ENCODE peak calls at places on chromosomes 11 and 22, in six cellular contexts. One of them, this sample, is unnamed.

GRCh38 chr11:17927041-17927440 is 85.8 kb downstream of the SERGEF start:
- DNase-seq in MM.1S: no peak
- DNase-seq in colonic mucosa: no peak
- DNase-seq in ovary: no peak
- DNase-seq in D721Med: no peak
- DNase-seq in neural crest cell: no peak
- DNase-seq in this sample: no peak

GRCh38 chr11:134414772-134415765 is 3.0 kb upstream of the B3GAT1 start:
- DNase-seq in MM.1S: no peak
- DNase-seq in colonic mucosa: no peak
- DNase-seq in ovary: no peak
- DNase-seq in D721Med: no peak
- DNase-seq in neural crest cell: no peak
- DNase-seq in this sample: no peak

GRCh38 chr11:68402355-68403031 is 58.1 kb upstream of the PPP6R3 start:
- DNase-seq in MM.1S: no peak
- DNase-seq in colonic mucosa: no peak
- DNase-seq in ovary: peak
- DNase-seq in D721Med: no peak
- DNase-seq in neural crest cell: no peak
- DNase-seq in this sample: no peak

GRCh38 chr22:38110863-38111852 is 674 bp upstream of the BAIAP2L2 start:
- DNase-seq in MM.1S: no peak
- DNase-seq in colonic mucosa: peak
- DNase-seq in ovary: no peak
- DNase-seq in D721Med: no peak
- DNase-seq in neural crest cell: no peak
- DNase-seq in this sample: no peak

GRCh38 chr11:34439521-34440258 is 956 bp downstream of the CAT start:
- DNase-seq in MM.1S: no peak
- DNase-seq in colonic mucosa: peak
- DNase-seq in ovary: no peak
- DNase-seq in D721Med: no peak
- DNase-seq in neural crest cell: no peak
- DNase-seq in this sample: no peak

GRCh38 chr11:66172146-66172545 is 96.3 kb upstream of the RAB1B start:
- DNase-seq in MM.1S: no peak
- DNase-seq in colonic mucosa: no peak
- DNase-seq in ovary: no peak
- DNase-seq in D721Med: no peak
- DNase-seq in neural crest cell: no peak
- DNase-seq in this sample: no peak

GRCh38 chr22:49969751-49970527 is 9.4 kb downstream of the PIM3 start:
- DNase-seq in MM.1S: peak
- DNase-seq in colonic mucosa: peak
- DNase-seq in ovary: peak
- DNase-seq in D721Med: no peak
- DNase-seq in neural crest cell: peak
- DNase-seq in this sample: no peak

GRCh38 chr11:19368726-19369364 is 128.1 kb upstream of the E2F8 start:
- DNase-seq in MM.1S: no peak
- DNase-seq in colonic mucosa: no peak
- DNase-seq in ovary: no peak
- DNase-seq in D721Med: no peak
- DNase-seq in neural crest cell: no peak
- DNase-seq in this sample: no peak

GRCh38 chr11:129749141-129749540 is 66.5 kb upstream of the TMEM45B start:
- DNase-seq in MM.1S: no peak
- DNase-seq in colonic mucosa: no peak
- DNase-seq in ovary: no peak
- DNase-seq in D721Med: no peak
- DNase-seq in neural crest cell: no peak
- DNase-seq in this sample: no peak

GRCh38 chr11:61698173-61698965 is 18.2 kb downstream of the DAGLA start:
- DNase-seq in MM.1S: no peak
- DNase-seq in colonic mucosa: no peak
- DNase-seq in ovary: no peak
- DNase-seq in D721Med: no peak
- DNase-seq in neural crest cell: no peak
- DNase-seq in this sample: no peak

GRCh38 chr11:67437082-67437821 is at the start of gene PTPRCAP:
- DNase-seq in MM.1S: no peak
- DNase-seq in colonic mucosa: no peak
- DNase-seq in ovary: no peak
- DNase-seq in D721Med: no peak
- DNase-seq in neural crest cell: no peak
- DNase-seq in this sample: no peak

GRCh38 chr11:10405858-10406592 is 49.0 kb upstream of the AMPD3 start:
- DNase-seq in MM.1S: peak
- DNase-seq in colonic mucosa: peak
- DNase-seq in ovary: peak
- DNase-seq in D721Med: peak
- DNase-seq in neural crest cell: peak
- DNase-seq in this sample: peak

GRCh38 chr11:698493-699115 is 3.0 kb downstream of the TMEM80 start:
- DNase-seq in MM.1S: no peak
- DNase-seq in colonic mucosa: no peak
- DNase-seq in ovary: no peak
- DNase-seq in D721Med: no peak
- DNase-seq in neural crest cell: no peak
- DNase-seq in this sample: no peak

GRCh38 chr22:35192121-35192918 is 65.0 kb upstream of the HMGXB4 start:
- DNase-seq in MM.1S: no peak
- DNase-seq in colonic mucosa: no peak
- DNase-seq in ovary: no peak
- DNase-seq in D721Med: no peak
- DNase-seq in neural crest cell: no peak
- DNase-seq in this sample: no peak

GRCh38 chr22:17818649-17819048 is 44.4 kb upstream of the BID start:
- DNase-seq in MM.1S: no peak
- DNase-seq in colonic mucosa: no peak
- DNase-seq in ovary: no peak
- DNase-seq in D721Med: no peak
- DNase-seq in neural crest cell: no peak
- DNase-seq in this sample: no peak

GRCh38 chr11:3037945-3038271 is 19.3 kb downstream of the CARS1 start:
- DNase-seq in MM.1S: no peak
- DNase-seq in colonic mucosa: no peak
- DNase-seq in ovary: no peak
- DNase-seq in D721Med: no peak
- DNase-seq in neural crest cell: no peak
- DNase-seq in this sample: no peak

GRCh38 chr22:18965526-18966421 is 29.7 kb upstream of the PRODH start:
- DNase-seq in MM.1S: no peak
- DNase-seq in colonic mucosa: no peak
- DNase-seq in ovary: no peak
- DNase-seq in D721Med: no peak
- DNase-seq in neural crest cell: no peak
- DNase-seq in this sample: no peak

GRCh38 chr22:27146871-27147591 is 489.6 kb downstream of the MIAT start:
- DNase-seq in MM.1S: no peak
- DNase-seq in colonic mucosa: no peak
- DNase-seq in ovary: no peak
- DNase-seq in D721Med: no peak
- DNase-seq in neural crest cell: no peak
- DNase-seq in this sample: no peak

GRCh38 chr11:69557266-69557665 is 75.8 kb downstream of the LINC01488 start:
- DNase-seq in MM.1S: no peak
- DNase-seq in colonic mucosa: no peak
- DNase-seq in ovary: no peak
- DNase-seq in D721Med: no peak
- DNase-seq in neural crest cell: no peak
- DNase-seq in this sample: no peak

GRCh38 chr11:111370270-111370901 is 8.7 kb downstream of the POU2AF1 start:
- DNase-seq in MM.1S: no peak
- DNase-seq in colonic mucosa: no peak
- DNase-seq in ovary: no peak
- DNase-seq in D721Med: no peak
- DNase-seq in neural crest cell: no peak
- DNase-seq in this sample: no peak

GRCh38 chr11:111365722-111366559 is 13.1 kb downstream of the POU2AF1 start:
- DNase-seq in MM.1S: no peak
- DNase-seq in colonic mucosa: no peak
- DNase-seq in ovary: no peak
- DNase-seq in D721Med: no peak
- DNase-seq in neural crest cell: no peak
- DNase-seq in this sample: no peak

GRCh38 chr11:111366560-111367410 is 12.3 kb downstream of the POU2AF1 start:
- DNase-seq in MM.1S: no peak
- DNase-seq in colonic mucosa: no peak
- DNase-seq in ovary: no peak
- DNase-seq in D721Med: no peak
- DNase-seq in neural crest cell: no peak
- DNase-seq in this sample: no peak

GRCh38 chr11:111367411-111368284 is 11.4 kb downstream of the POU2AF1 start:
- DNase-seq in MM.1S: no peak
- DNase-seq in colonic mucosa: no peak
- DNase-seq in ovary: no peak
- DNase-seq in D721Med: no peak
- DNase-seq in neural crest cell: no peak
- DNase-seq in this sample: no peak

DNA sequence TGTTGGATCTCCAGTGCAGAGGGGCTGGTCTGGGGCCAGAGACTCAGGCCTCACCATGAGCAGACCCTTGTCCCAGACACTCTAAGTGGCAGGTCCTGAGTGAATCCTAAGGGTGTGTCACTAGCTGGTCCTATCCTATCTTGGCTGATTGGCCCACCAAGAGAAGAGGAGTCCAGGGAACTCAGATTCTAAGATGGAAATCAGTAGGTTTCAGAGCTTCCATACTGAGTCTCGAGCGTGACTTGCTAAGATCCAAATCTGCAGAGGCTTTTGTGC is 10.9 kb downstream of the POU2AF1 start:
- DNase-seq in MM.1S: no peak
- DNase-seq in colonic mucosa: no peak
- DNase-seq in ovary: no peak
- DNase-seq in D721Med: no peak
- DNase-seq in neural crest cell: no peak
- DNase-seq in this sample: no peak
- TF ChIP-seq CTCF in MM.1S: no peak
- TF ChIP-seq CTCF in colonic mucosa: no peak
- TF ChIP-seq CTCF in ovary: no peak
- TF ChIP-seq CTCF in D721Med: no peak
- TF ChIP-seq CTCF in neural crest cell: no peak
- TF ChIP-seq CTCF in this sample: no peak

DNA sequence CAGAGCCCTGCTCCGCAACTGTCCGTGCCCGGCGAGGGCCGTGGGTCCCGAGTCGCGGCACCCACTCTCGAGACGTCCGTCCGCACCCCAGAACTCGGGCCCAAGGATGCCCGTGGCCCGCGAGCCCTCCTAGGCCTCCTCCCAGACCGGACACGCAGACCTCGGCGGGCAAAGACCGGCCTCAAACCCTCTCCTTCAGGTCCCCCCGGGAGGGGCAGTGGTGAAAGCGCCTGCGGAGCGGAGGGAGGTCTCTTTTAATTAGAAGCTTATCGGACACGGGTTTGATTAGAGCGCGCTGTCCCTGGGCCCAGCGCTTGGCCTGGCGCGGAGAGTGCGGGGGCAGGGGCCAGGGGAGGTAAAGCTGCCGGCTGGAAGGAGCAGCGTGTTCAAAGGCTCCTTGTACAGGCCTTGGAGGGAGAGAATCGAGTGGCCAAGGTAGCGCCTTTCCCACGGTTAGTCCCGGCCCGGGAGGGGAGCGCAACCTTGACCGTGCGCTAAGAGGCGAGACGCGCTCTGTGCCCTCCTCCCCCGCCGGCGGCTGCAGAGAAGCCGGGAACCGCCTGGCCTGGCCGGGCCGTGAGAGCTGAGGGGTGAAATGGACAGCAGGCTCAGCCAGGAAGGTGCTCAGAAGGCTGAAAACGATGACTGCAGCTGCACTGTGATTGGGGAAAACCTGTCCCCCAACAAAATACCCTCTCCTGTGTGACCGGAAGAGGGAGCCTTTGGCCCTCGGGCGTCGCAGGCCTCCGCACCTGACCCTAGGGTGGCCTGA is 4.6 kb downstream of the WT1 start:
- DNase-seq in MM.1S: no peak
- DNase-seq in colonic mucosa: no peak
- DNase-seq in ovary: peak
- DNase-seq in D721Med: no peak
- DNase-seq in neural crest cell: peak
- DNase-seq in this sample: no peak
- TF ChIP-seq CTCF in MM.1S: no peak
- TF ChIP-seq CTCF in colonic mucosa: peak
- TF ChIP-seq CTCF in ovary: peak
- TF ChIP-seq CTCF in D721Med: no peak
- TF ChIP-seq CTCF in neural crest cell: peak
- TF ChIP-seq CTCF in this sample: peak

GRCh38 chr22:20996031-20996410 is 5.9 kb downstream of the THAP7 start:
- DNase-seq in MM.1S: no peak
- DNase-seq in colonic mucosa: no peak
- DNase-seq in ovary: no peak
- DNase-seq in D721Med: no peak
- DNase-seq in neural crest cell: no peak
- DNase-seq in this sample: no peak
- TF ChIP-seq CTCF in MM.1S: no peak
- TF ChIP-seq CTCF in colonic mucosa: no peak
- TF ChIP-seq CTCF in ovary: no peak
- TF ChIP-seq CTCF in D721Med: no peak
- TF ChIP-seq CTCF in neural crest cell: no peak
- TF ChIP-seq CTCF in this sample: no peak

DNA sequence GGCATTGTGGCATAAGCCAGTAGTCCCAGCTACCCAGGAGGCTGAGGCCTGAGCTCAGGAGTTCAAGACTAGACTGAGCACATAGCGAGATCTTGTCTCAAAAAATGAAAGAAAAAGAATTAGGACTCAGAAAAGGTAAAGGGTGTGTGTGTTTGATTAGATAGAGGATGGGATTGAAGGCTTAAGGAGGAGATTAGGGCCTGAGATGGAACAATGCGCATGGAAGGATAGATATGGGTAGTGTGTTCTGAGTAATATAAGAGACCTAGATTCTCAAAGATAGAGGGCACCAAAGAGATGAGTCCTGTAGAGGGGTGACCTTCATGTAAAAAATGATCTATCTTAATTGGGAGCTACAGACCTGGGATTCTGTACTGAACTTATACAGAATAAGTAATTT is 17.3 kb upstream of the RAB30 start:
- DNase-seq in MM.1S: peak
- DNase-seq in colonic mucosa: no peak
- DNase-seq in ovary: no peak
- DNase-seq in D721Med: no peak
- DNase-seq in neural crest cell: no peak
- DNase-seq in this sample: no peak
- TF ChIP-seq CTCF in MM.1S: no peak
- TF ChIP-seq CTCF in colonic mucosa: no peak
- TF ChIP-seq CTCF in ovary: no peak
- TF ChIP-seq CTCF in D721Med: no peak
- TF ChIP-seq CTCF in neural crest cell: no peak
- TF ChIP-seq CTCF in this sample: no peak

DNA sequence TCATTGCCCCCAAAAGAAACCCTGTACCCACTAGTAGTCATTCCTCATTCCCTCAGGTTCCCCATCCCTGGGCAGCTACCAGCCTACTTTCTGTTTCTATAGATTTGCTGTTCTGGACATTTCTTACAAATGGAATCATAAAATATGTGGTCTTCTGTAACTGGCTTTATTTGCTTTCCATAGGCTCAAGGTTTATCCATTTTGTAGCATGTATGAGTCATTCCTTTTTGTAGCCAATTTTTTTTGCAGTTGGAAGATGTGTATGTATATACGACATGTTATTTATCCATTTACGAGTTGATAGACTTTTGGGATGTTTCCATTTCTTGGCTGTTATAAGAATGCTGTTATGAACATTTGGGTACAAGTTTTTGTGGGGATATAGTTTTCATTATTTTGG is 130.6 kb downstream of the WNT11 start:
- DNase-seq in MM.1S: no peak
- DNase-seq in colonic mucosa: no peak
- DNase-seq in ovary: no peak
- DNase-seq in D721Med: no peak
- DNase-seq in neural crest cell: no peak
- DNase-seq in this sample: no peak
- TF ChIP-seq CTCF in MM.1S: no peak
- TF ChIP-seq CTCF in colonic mucosa: no peak
- TF ChIP-seq CTCF in ovary: no peak
- TF ChIP-seq CTCF in D721Med: no peak
- TF ChIP-seq CTCF in neural crest cell: no peak
- TF ChIP-seq CTCF in this sample: no peak